ENCODE peak calls at places on chromosome 4, in five cellular contexts. T is iris pigment epithelial cell, U is nucleus accumbens, M is caudate nucleus, V is T follicular helper cell. A is an unnamed sample.

GRCh38 chr4:81913427-81913878 is 441.7 kb upstream of the RASGEF1B start:
- DNase-seq in V (peak), U (no peak), T (peak), M (no peak), A (peak)

GRCh38 chr4:135240796-135241195 is 1039.2 kb upstream of the PABPC4L start:
- DNase-seq in M (no peak), V (no peak), T (peak), U (no peak), A (no peak)

GRCh38 chr4:90979551-90979950 is 852.4 kb downstream of the CCSER1 start:
- DNase-seq in T (no peak), V (no peak), M (no peak), U (no peak), A (no peak)

GRCh38 chr4:92969650-92970370 is 666.0 kb downstream of the GRID2 start:
- DNase-seq in M (no peak), U (no peak), V (no peak), T (peak), A (no peak)

GRCh38 chr4:181475781-181476180 is 767.4 kb upstream of the TENM3 start:
- DNase-seq in V (no peak), T (no peak), U (no peak), M (peak), A (no peak)

GRCh38 chr4:73740353-73740778 is at the start of gene CXCL8:
- DNase-seq in M (no peak), T (peak), U (no peak), V (no peak), A (no peak)

GRCh38 chr4:39698424-39699009 is 581 bp downstream of the UBE2K start:
- DNase-seq in U (peak), T (peak), M (peak), V (peak), A (no peak)

GRCh38 chr4:139443661-139444060 is 10.3 kb upstream of the RAB33B start:
- DNase-seq in U (no peak), M (no peak), V (no peak), T (no peak), A (no peak)

GRCh38 chr4:16820304-16820703 is 78.1 kb downstream of the LDB2 start:
- DNase-seq in T (no peak), M (no peak), U (no peak), V (no peak), A (no peak)

GRCh38 chr4:182643801-182644311 is 273.3 kb downstream of the DCTD start:
- DNase-seq in V (no peak), T (peak), M (no peak), U (no peak), A (no peak)

GRCh38 chr4:161273607-161274006 is 890.2 kb downstream of the FSTL5 start:
- DNase-seq in M (no peak), V (no peak), U (no peak), T (no peak), A (no peak)

GRCh38 chr4:38842998-38843397 is 13.6 kb downstream of the TLR6 start:
- DNase-seq in M (no peak), T (no peak), U (no peak), V (no peak), A (no peak)

GRCh38 chr4:83067058-83067639 is 32.2 kb downstream of the COPS4 start:
- DNase-seq in U (no peak), M (no peak), V (no peak), T (no peak), A (no peak)

GRCh38 chr4:189304179-189304578 is 636.5 kb upstream of the FRG1 start:
- DNase-seq in M (no peak), V (no peak), T (peak), U (no peak), A (no peak)

GRCh38 chr4:169167958-169168357 is 102.8 kb downstream of the SH3RF1 start:
- DNase-seq in V (no peak), M (no peak), T (no peak), U (no peak), A (no peak)

GRCh38 chr4:68391451-68391850 is 41.6 kb upstream of the YTHDC1 start:
- DNase-seq in T (no peak), V (no peak), U (no peak), M (no peak), A (no peak)

GRCh38 chr4:182263562-182263961 is 20.4 kb downstream of the TENM3 start:
- DNase-seq in V (no peak), U (no peak), M (no peak), T (no peak), A (no peak)

GRCh38 chr4:4418676-4419370 is 31.9 kb downstream of the NSG1 start:
- DNase-seq in V (no peak), U (no peak), T (no peak), M (no peak), A (no peak)

GRCh38 chr4:22515145-22515887 is 550 bp downstream of the ADGRA3 start:
- DNase-seq in M (no peak), V (no peak), U (peak), T (peak), A (no peak)

GRCh38 chr4:113499696-113500095 is 261.8 kb downstream of the CAMK2D start:
- DNase-seq in T (peak), V (no peak), U (no peak), M (no peak), A (no peak)

GRCh38 chr4:88027611-88028608 is 20.5 kb downstream of the PKD2 start:
- DNase-seq in M (no peak), T (peak), V (no peak), U (no peak), A (no peak)

GRCh38 chr4:57430706-57431105 is 320.5 kb upstream of the IGFBP7 start:
- DNase-seq in U (no peak), T (no peak), V (no peak), M (no peak), A (no peak)

GRCh38 chr4:134201216-134202098 is at the start of gene PABPC4L:
- DNase-seq in U (no peak), M (no peak), V (no peak), T (peak), A (no peak)

GRCh38 chr4:60648774-60649173 is 551.4 kb upstream of the ADGRL3 start:
- DNase-seq in T (no peak), U (no peak), M (no peak), V (no peak), A (no peak)

GRCh38 chr4:11732155-11732554 is 303.5 kb upstream of the HS3ST1 start:
- DNase-seq in U (no peak), V (no peak), T (no peak), M (no peak), A (no peak)

GRCh38 chr4:188021548-188022249 is 26.1 kb downstream of the ZFP42 start:
- DNase-seq in M (no peak), V (no peak), U (no peak), T (peak), A (no peak)

GRCh38 chr4:6658204-6658585 is 17.7 kb downstream of the MRFAP1 start:
- DNase-seq in T (no peak), M (no peak), U (no peak), V (no peak), A (no peak)

GRCh38 chr4:53480909-53481308 is 103.5 kb downstream of the FIP1L1 start:
- DNase-seq in T (no peak), M (no peak), V (no peak), U (no peak), A (no peak)

GRCh38 chr4:76458829-76459228 is 23.8 kb downstream of the SHROOM3 start:
- DNase-seq in M (no peak), T (peak), V (no peak), U (no peak), A (no peak)

GRCh38 chr4:128600996-128601857 is 208.3 kb upstream of the JADE1 start:
- DNase-seq in M (no peak), T (peak), V (no peak), U (peak), A (no peak)

GRCh38 chr4:13067077-13067476 is 417.1 kb downstream of the RAB28 start:
- DNase-seq in M (no peak), V (no peak), T (no peak), U (no peak), A (no peak)

GRCh38 chr4:98572697-98573096 is 85.7 kb downstream of the TSPAN5 start:
- DNase-seq in U (no peak), M (no peak), V (no peak), T (no peak), A (no peak)

GRCh38 chr4:134337584-134337983 is 136.0 kb upstream of the PABPC4L start:
- DNase-seq in T (peak), M (no peak), U (no peak), V (no peak), A (no peak)

GRCh38 chr4:4347585-4347984 is 39.3 kb upstream of the NSG1 start:
- DNase-seq in T (no peak), V (no peak), M (no peak), U (no peak), A (no peak)

GRCh38 chr4:169774466-169775445 is 17.0 kb upstream of the HPF1 start:
- DNase-seq in U (no peak), M (peak), V (no peak), T (no peak), A (no peak)

GRCh38 chr4:133151681-133152329 is 2.7 kb downstream of the PCDH10 start:
- DNase-seq in V (no peak), U (peak), M (no peak), T (no peak), A (no peak)

GRCh38 chr4:55051532-55051931 is 73.9 kb downstream of the KDR start:
- DNase-seq in T (no peak), V (no peak), U (no peak), M (no peak), A (no peak)

GRCh38 chr4:24643774-24644520 is 59.6 kb upstream of the DHX15 start:
- DNase-seq in M (no peak), T (no peak), V (no peak), U (no peak), A (no peak)

GRCh38 chr4:156560701-156561100 is 410.9 kb downstream of the PDGFC start:
- DNase-seq in V (no peak), M (no peak), U (no peak), T (peak), A (no peak)